ENCODE peak calls at places on chromosomes 13 and 19, in four cellular contexts. F is CD8-positive, alpha-beta T cell; B is OCI-LY7; P is RWPE1. A is an unnamed sample.

GRCh38 chr19:5578094-5578846 is 10.5 kb upstream of the TINCR start:
- DNase-seq in B (peak; percentile 70), P (peak; percentile 75), F (peak; percentile 46), A (peak; percentile 78)

GRCh38 chr19:18637644-18638630 is 1.1 kb downstream of the KLHL26 start:
- DNase-seq in P (peak; percentile 56), B (no peak), F (no peak), A (no peak)

GRCh38 chr19:45136507-45137178 is 24.1 kb downstream of the NKPD1 start:
- DNase-seq in B (peak; percentile 76), F (no peak), P (no peak), A (no peak)

GRCh38 chr13:74026753-74027152 is 107.5 kb downstream of the KLF12 start:
- DNase-seq in B (peak; percentile 82), P (peak; percentile 9), F (peak; percentile 38), A (peak; percentile 64)

GRCh38 chr19:44741258-44741731 is 7.2 kb upstream of the BCL3 start:
- DNase-seq in P (peak; percentile 70), F (no peak), B (peak; percentile 34), A (no peak)

GRCh38 chr13:94168784-94169512 is 310.5 kb downstream of the DCT start:
- DNase-seq in F (no peak), P (no peak), B (no peak), A (no peak)

GRCh38 chr13:34035676-34036325 is 217.9 kb downstream of the RFC3 start:
- DNase-seq in B (no peak), F (no peak), P (peak; percentile 55), A (no peak)

GRCh38 chr13:103282571-103283450 is 216.6 kb upstream of the SLC10A2 start:
- DNase-seq in P (peak; percentile 87), F (no peak), B (no peak), A (no peak)

GRCh38 chr19:19860756-19861390 is 4.8 kb upstream of the ZNF253 start:
- DNase-seq in B (no peak), F (no peak), P (no peak), A (peak; percentile 52)

GRCh38 chr13:33487575-33488243 is 202.2 kb upstream of the STARD13 start:
- DNase-seq in P (no peak), F (no peak), B (peak; percentile 12), A (no peak)

GRCh38 chr19:16363133-16363851 is 38.7 kb downstream of the KLF2 start:
- DNase-seq in B (no peak), P (peak; percentile 64), F (no peak), A (no peak)

GRCh38 chr13:34151885-34152284 is 333.9 kb downstream of the RFC3 start:
- DNase-seq in P (no peak), B (no peak), F (no peak), A (no peak)

GRCh38 chr13:95524270-95524901 is 28.1 kb upstream of the CLDN10 start:
- DNase-seq in P (peak; percentile 67), F (no peak), B (no peak), A (no peak)

GRCh38 chr19:17109962-17110598 is 34.5 kb downstream of the MYO9B start:
- DNase-seq in P (no peak), F (no peak), B (no peak), A (no peak)

GRCh38 chr13:21443171-21443570 is 15.9 kb downstream of the ZDHHC20 start:
- DNase-seq in P (no peak), B (no peak), F (no peak), A (no peak)

GRCh38 chr19:14139944-14140343 is 3.6 kb upstream of the ASF1B start:
- DNase-seq in F (no peak), B (no peak), P (no peak), A (no peak)

GRCh38 chr19:42683917-42684513 is 56.3 kb downstream of the PSG3 start:
- DNase-seq in F (no peak), B (peak; percentile 33), P (peak; percentile 5), A (no peak)

GRCh38 chr13:51479199-51479523 is 26.3 kb upstream of the INTS6 start:
- DNase-seq in B (no peak), F (no peak), P (peak; percentile 59), A (no peak)

GRCh38 chr19:1057185-1057857 is 9.6 kb upstream of the ARHGAP45 start:
- DNase-seq in B (peak; percentile 70), P (no peak), F (no peak), A (no peak)

GRCh38 chr19:12956446-12957388 is at the start of gene GADD45GIP1:
- DNase-seq in P (peak; percentile 86), F (peak; percentile 68), B (peak; percentile 86), A (peak; percentile 65)

GRCh38 chr19:42113641-42114348 is 18.5 kb downstream of the POU2F2 start:
- DNase-seq in F (no peak), P (peak; percentile 93), B (peak; percentile 95), A (no peak)

GRCh38 chr19:45711851-45712698 is 18.6 kb downstream of the FBXO46 start:
- DNase-seq in P (no peak), F (no peak), B (no peak), A (no peak)

GRCh38 chr13:40692946-40693345 is 26.5 kb upstream of the FOXO1 start:
- DNase-seq in B (no peak), F (no peak), P (no peak), A (no peak)

GRCh38 chr13:91774397-91774796 is 376.0 kb downstream of the GPC5 start:
- DNase-seq in B (no peak), F (no peak), P (no peak), A (no peak)

GRCh38 chr19:31352782-31353651 is 3.8 kb upstream of the TSHZ3 start:
- DNase-seq in B (no peak), F (no peak), P (no peak), A (no peak)

GRCh38 chr13:49210669-49211068 is 9.5 kb upstream of the MLNR start:
- DNase-seq in P (no peak), B (no peak), F (no peak), A (no peak)

GRCh38 chr13:39810091-39810877 is 154.8 kb downstream of the COG6 start:
- DNase-seq in F (no peak), P (no peak), B (no peak), A (no peak)

GRCh38 chr13:20191902-20192469 is 752 bp downstream of the GJB2 start:
- DNase-seq in F (no peak), B (no peak), P (no peak), A (no peak)

GRCh38 chr13:32036762-32037161 is 5.2 kb downstream of the FRY start:
- DNase-seq in B (no peak), F (no peak), P (no peak), A (no peak)

GRCh38 chr13:113877149-113877990 is 13.5 kb upstream of the GAS6 start:
- DNase-seq in P (no peak), B (no peak), F (no peak), A (no peak)

GRCh38 chr13:95191821-95192220 is 109.4 kb downstream of the ABCC4 start:
- DNase-seq in F (peak; percentile 29), P (peak; percentile 55), B (peak; percentile 74), A (peak; percentile 36)

GRCh38 chr13:41284512-41285288 is 21.3 kb upstream of the MTRF1 start:
- DNase-seq in B (no peak), F (no peak), P (peak; percentile 84), A (no peak)

GRCh38 chr13:23570099-23570926 is at the start of gene TNFRSF19:
- DNase-seq in B (no peak), P (no peak), F (no peak), A (no peak)

GRCh38 chr13:67299731-67300130 is 69.6 kb upstream of the PCDH9 start:
- DNase-seq in B (no peak), F (no peak), P (no peak), A (no peak)

GRCh38 chr13:110529522-110530311 is 31.8 kb downstream of the RAB20 start:
- DNase-seq in F (no peak), B (no peak), P (no peak), A (no peak)
- H3K27ac ChIP-seq in F (no peak overlapping the region), B (no peak overlapping the region), P (no peak overlapping the region), A (no peak overlapping the region)

DNA sequence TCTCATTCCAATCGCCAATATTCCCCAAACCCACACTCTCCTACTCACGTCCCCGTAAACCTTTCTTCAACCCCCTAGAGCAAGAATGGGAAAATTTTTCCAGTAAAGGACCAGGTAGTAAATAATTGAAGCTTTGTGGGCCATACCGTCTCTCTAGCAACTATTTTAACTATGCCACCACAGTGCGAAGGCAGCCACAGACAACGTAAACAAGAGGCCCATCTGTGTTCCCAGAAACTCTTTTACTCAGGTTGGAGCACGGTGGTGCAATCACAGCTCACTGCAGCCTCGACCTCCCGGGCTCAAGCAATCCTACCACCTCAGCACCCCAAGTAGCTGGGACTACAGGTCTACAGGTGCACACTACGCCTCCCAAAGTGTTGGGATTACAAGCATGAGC is 3.0 kb downstream of the DPRX start:
- DNase-seq in F (no peak), P (no peak), B (no peak), A (no peak)
- H3K27ac ChIP-seq in F (no peak overlapping the region), P (no peak overlapping the region), B (no peak overlapping the region), A (no peak overlapping the region)

GRCh38 chr19:35447870-35448492 is at the start of gene FFAR2:
- DNase-seq in B (no peak), P (no peak), F (no peak), A (no peak)
- H3K27ac ChIP-seq in B (no peak within 1 kb of the TSS), P (no peak within 1 kb of the TSS), F (no peak within 1 kb of the TSS), A (no peak within 1 kb of the TSS)

DNA sequence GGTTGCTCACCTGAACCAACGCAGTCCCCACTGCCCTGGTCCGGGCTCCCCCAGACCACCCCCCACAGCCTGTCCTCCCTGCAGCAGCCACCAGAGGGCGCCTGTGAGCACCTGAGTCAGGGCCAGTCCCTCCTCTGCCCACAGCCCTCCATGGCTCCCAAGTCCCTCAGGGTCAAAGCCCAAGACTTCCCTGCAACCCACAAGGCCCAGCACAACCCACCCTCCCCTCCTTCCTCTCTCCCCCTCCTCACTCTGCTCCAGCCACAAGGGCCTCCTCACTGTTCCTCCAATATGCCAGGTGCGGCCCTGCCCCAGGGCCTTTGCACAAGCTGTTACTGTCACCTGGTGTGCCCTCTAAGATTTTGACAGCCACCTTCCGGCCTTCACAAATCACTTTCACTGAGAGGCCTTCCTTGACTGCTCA is 10.9 kb downstream of the GNA15 start:
- DNase-seq in B (peak; percentile 38), F (peak; percentile 45), P (no peak), A (peak; percentile 43)
- H3K27ac ChIP-seq in B (no peak overlapping the region), F (no peak overlapping the region), P (peak overlapping the region; percentile 52), A (no peak overlapping the region)